ENCODE peak calls at places on chromosomes 4 and X, in six cellular contexts. One of them, this sample, is unnamed.
A peak's percentile ranks its signal among the peaks of the same experiment; 100 is the strongest.

GRCh38 chr4:78592104-78592783 is 40.7 kb downstream of the ANXA3 start:
- DNase-seq in AG04450: no peak
- DNase-seq in tibial artery: no peak
- DNase-seq in cardiac muscle cell: no peak
- DNase-seq in WERI-Rb-1: no peak
- DNase-seq in CD8-positive, alpha-beta memory T cell: peak; percentile 3
- DNase-seq in this sample: no peak

GRCh38 chr4:57187241-57187640 is 77.1 kb upstream of the IGFBP7 start:
- DNase-seq in AG04450: no peak
- DNase-seq in tibial artery: no peak
- DNase-seq in cardiac muscle cell: peak; percentile 11
- DNase-seq in WERI-Rb-1: no peak
- DNase-seq in CD8-positive, alpha-beta memory T cell: no peak
- DNase-seq in this sample: no peak

GRCh38 chr4:183256756-183257385 is 63.2 kb downstream of the CLDN22 start:
- DNase-seq in AG04450: no peak
- DNase-seq in tibial artery: peak; percentile 70
- DNase-seq in cardiac muscle cell: peak; percentile 68
- DNase-seq in WERI-Rb-1: peak; percentile 71
- DNase-seq in CD8-positive, alpha-beta memory T cell: peak; percentile 33
- DNase-seq in this sample: peak; percentile 71

GRCh38 chrX:74422576-74423288 is 1.4 kb downstream of the SLC16A2 start:
- DNase-seq in AG04450: peak; percentile 37
- DNase-seq in tibial artery: peak; percentile 83
- DNase-seq in cardiac muscle cell: peak; percentile 78
- DNase-seq in WERI-Rb-1: peak; percentile 59
- DNase-seq in CD8-positive, alpha-beta memory T cell: peak; percentile 9
- DNase-seq in this sample: peak; percentile 88

GRCh38 chr4:16418814-16419213 is 192.5 kb upstream of the TAPT1 start:
- DNase-seq in AG04450: no peak
- DNase-seq in tibial artery: no peak
- DNase-seq in cardiac muscle cell: peak; percentile 76
- DNase-seq in WERI-Rb-1: no peak
- DNase-seq in CD8-positive, alpha-beta memory T cell: no peak
- DNase-seq in this sample: no peak

GRCh38 chr4:168587326-168588125 is 90.7 kb downstream of the PALLD start:
- DNase-seq in AG04450: no peak
- DNase-seq in tibial artery: peak; percentile 75
- DNase-seq in cardiac muscle cell: peak; percentile 84
- DNase-seq in WERI-Rb-1: no peak
- DNase-seq in CD8-positive, alpha-beta memory T cell: no peak
- DNase-seq in this sample: peak; percentile 62

GRCh38 chrX:1086444-1087409 is 125.7 kb downstream of the CRLF2 start:
- DNase-seq in AG04450: no peak
- DNase-seq in tibial artery: no peak
- DNase-seq in cardiac muscle cell: no peak
- DNase-seq in WERI-Rb-1: no peak
- DNase-seq in CD8-positive, alpha-beta memory T cell: no peak
- DNase-seq in this sample: no peak

GRCh38 chrX:39174761-39175417 is 373.6 kb downstream of the MID1IP1 start:
- DNase-seq in AG04450: no peak
- DNase-seq in tibial artery: no peak
- DNase-seq in cardiac muscle cell: peak; percentile 34
- DNase-seq in WERI-Rb-1: no peak
- DNase-seq in CD8-positive, alpha-beta memory T cell: peak; percentile 50
- DNase-seq in this sample: peak; percentile 60

GRCh38 chr4:169253087-169253675 is 17.6 kb downstream of the SH3RF1 start:
- DNase-seq in AG04450: no peak
- DNase-seq in tibial artery: no peak
- DNase-seq in cardiac muscle cell: no peak
- DNase-seq in WERI-Rb-1: no peak
- DNase-seq in CD8-positive, alpha-beta memory T cell: no peak
- DNase-seq in this sample: no peak

GRCh38 chr4:39522068-39522467 is 5.2 kb downstream of the UGDH start:
- DNase-seq in AG04450: no peak
- DNase-seq in tibial artery: no peak
- DNase-seq in cardiac muscle cell: no peak
- DNase-seq in WERI-Rb-1: no peak
- DNase-seq in CD8-positive, alpha-beta memory T cell: no peak
- DNase-seq in this sample: no peak

GRCh38 chrX:143873343-143873742 is 10.5 kb upstream of the UBE2NL start:
- DNase-seq in AG04450: no peak
- DNase-seq in tibial artery: no peak
- DNase-seq in cardiac muscle cell: peak; percentile 32
- DNase-seq in WERI-Rb-1: no peak
- DNase-seq in CD8-positive, alpha-beta memory T cell: no peak
- DNase-seq in this sample: no peak

GRCh38 chr4:176794151-176794550 is 1.4 kb upstream of the VEGFC start:
- DNase-seq in AG04450: peak; percentile 88
- DNase-seq in tibial artery: no peak
- DNase-seq in cardiac muscle cell: peak; percentile 79
- DNase-seq in WERI-Rb-1: no peak
- DNase-seq in CD8-positive, alpha-beta memory T cell: no peak
- DNase-seq in this sample: no peak

GRCh38 chr4:110510955-110511544 is 35.1 kb downstream of the ENPEP start:
- DNase-seq in AG04450: peak; percentile 26
- DNase-seq in tibial artery: no peak
- DNase-seq in cardiac muscle cell: peak; percentile 76
- DNase-seq in WERI-Rb-1: no peak
- DNase-seq in CD8-positive, alpha-beta memory T cell: peak; percentile 43
- DNase-seq in this sample: no peak

GRCh38 chr4:2291705-2292651 is 30.1 kb upstream of the MXD4 start:
- DNase-seq in AG04450: no peak
- DNase-seq in tibial artery: peak; percentile 61
- DNase-seq in cardiac muscle cell: no peak
- DNase-seq in WERI-Rb-1: peak; percentile 22
- DNase-seq in CD8-positive, alpha-beta memory T cell: no peak
- DNase-seq in this sample: peak; percentile 42

GRCh38 chr4:146062325-146062715 is 113.2 kb upstream of the LSM6 start:
- DNase-seq in AG04450: no peak
- DNase-seq in tibial artery: no peak
- DNase-seq in cardiac muscle cell: no peak
- DNase-seq in WERI-Rb-1: no peak
- DNase-seq in CD8-positive, alpha-beta memory T cell: no peak
- DNase-seq in this sample: no peak

GRCh38 chr4:148015468-148015867 is 283.6 kb downstream of the ARHGAP10 start:
- DNase-seq in AG04450: no peak
- DNase-seq in tibial artery: no peak
- DNase-seq in cardiac muscle cell: no peak
- DNase-seq in WERI-Rb-1: no peak
- DNase-seq in CD8-positive, alpha-beta memory T cell: no peak
- DNase-seq in this sample: no peak

DNA sequence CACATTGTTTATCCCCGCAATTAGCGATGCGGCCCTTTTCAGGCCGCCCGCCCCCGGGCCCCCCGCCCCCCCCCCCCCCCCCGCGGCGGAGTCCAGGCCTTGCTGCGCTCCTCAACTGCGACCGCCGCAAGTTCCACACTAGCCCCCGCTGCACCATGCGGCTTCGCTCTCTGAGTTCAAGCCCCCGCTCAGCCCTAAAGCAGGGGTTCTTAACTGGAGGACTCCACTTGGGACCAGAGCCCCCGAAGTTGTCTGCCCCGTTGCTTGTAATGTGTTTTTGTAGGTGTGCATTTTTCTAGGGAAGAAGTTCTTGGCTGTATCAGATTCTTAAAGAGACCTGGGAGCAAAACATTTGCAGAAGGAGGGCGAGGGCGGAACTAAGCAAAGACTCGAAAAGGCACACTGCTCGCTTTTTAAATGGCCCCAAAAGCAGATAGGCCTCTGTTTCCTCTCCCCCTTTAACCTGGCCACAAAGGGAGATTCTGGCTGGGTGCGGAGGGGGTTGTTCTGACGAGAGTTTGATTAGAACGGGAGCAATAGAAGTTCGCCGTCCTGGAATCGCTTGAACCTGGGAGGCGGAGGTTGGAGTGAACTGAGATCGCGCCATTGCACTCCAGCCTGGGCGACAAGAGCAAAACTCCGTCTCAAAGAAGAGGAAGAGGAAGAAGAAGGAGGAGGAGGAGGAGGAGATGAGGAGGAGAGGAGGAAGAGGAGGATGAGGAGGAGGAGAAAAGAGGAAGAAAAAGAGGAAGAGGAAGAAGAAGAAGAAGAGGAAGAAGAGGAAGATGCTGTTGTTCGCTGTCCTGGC is 2.3 kb upstream of the MSX1 start:
- DNase-seq in AG04450: no peak
- DNase-seq in tibial artery: no peak
- DNase-seq in cardiac muscle cell: no peak
- DNase-seq in WERI-Rb-1: no peak
- DNase-seq in CD8-positive, alpha-beta memory T cell: no peak
- DNase-seq in this sample: no peak
- H3K4me3 ChIP-seq in AG04450: no peak overlapping the region
- H3K4me3 ChIP-seq in tibial artery: peak overlapping the region; percentile 47
- H3K4me3 ChIP-seq in cardiac muscle cell: peak overlapping the region; percentile 22
- H3K4me3 ChIP-seq in WERI-Rb-1: peak overlapping the region; percentile 67
- H3K4me3 ChIP-seq in CD8-positive, alpha-beta memory T cell: no peak overlapping the region
- H3K4me3 ChIP-seq in this sample: peak overlapping the region; percentile 49

GRCh38 chr4:41437264-41437566 is 100.7 kb upstream of the LIMCH1 start:
- DNase-seq in AG04450: no peak
- DNase-seq in tibial artery: no peak
- DNase-seq in cardiac muscle cell: no peak
- DNase-seq in WERI-Rb-1: peak; percentile 23
- DNase-seq in CD8-positive, alpha-beta memory T cell: no peak
- DNase-seq in this sample: no peak
- H3K4me3 ChIP-seq in AG04450: no peak overlapping the region
- H3K4me3 ChIP-seq in tibial artery: no peak overlapping the region
- H3K4me3 ChIP-seq in cardiac muscle cell: no peak overlapping the region
- H3K4me3 ChIP-seq in WERI-Rb-1: no peak overlapping the region
- H3K4me3 ChIP-seq in CD8-positive, alpha-beta memory T cell: no peak overlapping the region
- H3K4me3 ChIP-seq in this sample: peak overlapping the region; percentile 31

GRCh38 chrX:46577116-46578005 is 3.8 kb downstream of the CHST7 start:
- DNase-seq in AG04450: no peak
- DNase-seq in tibial artery: no peak
- DNase-seq in cardiac muscle cell: peak; percentile 38
- DNase-seq in WERI-Rb-1: no peak
- DNase-seq in CD8-positive, alpha-beta memory T cell: no peak
- DNase-seq in this sample: no peak

GRCh38 chrX:46574941-46575381 is 1.4 kb downstream of the CHST7 start:
- DNase-seq in AG04450: no peak
- DNase-seq in tibial artery: no peak
- DNase-seq in cardiac muscle cell: peak; percentile 29
- DNase-seq in WERI-Rb-1: peak; percentile 18
- DNase-seq in CD8-positive, alpha-beta memory T cell: peak; percentile 7
- DNase-seq in this sample: no peak

GRCh38 chrX:46575586-46575985 is 2.0 kb downstream of the CHST7 start:
- DNase-seq in AG04450: no peak
- DNase-seq in tibial artery: no peak
- DNase-seq in cardiac muscle cell: no peak
- DNase-seq in WERI-Rb-1: no peak
- DNase-seq in CD8-positive, alpha-beta memory T cell: no peak
- DNase-seq in this sample: no peak

GRCh38 chrX:46576458-46576857 is 2.9 kb downstream of the CHST7 start:
- DNase-seq in AG04450: no peak
- DNase-seq in tibial artery: peak; percentile 64
- DNase-seq in cardiac muscle cell: peak; percentile 54
- DNase-seq in WERI-Rb-1: no peak
- DNase-seq in CD8-positive, alpha-beta memory T cell: no peak
- DNase-seq in this sample: no peak

DNA sequence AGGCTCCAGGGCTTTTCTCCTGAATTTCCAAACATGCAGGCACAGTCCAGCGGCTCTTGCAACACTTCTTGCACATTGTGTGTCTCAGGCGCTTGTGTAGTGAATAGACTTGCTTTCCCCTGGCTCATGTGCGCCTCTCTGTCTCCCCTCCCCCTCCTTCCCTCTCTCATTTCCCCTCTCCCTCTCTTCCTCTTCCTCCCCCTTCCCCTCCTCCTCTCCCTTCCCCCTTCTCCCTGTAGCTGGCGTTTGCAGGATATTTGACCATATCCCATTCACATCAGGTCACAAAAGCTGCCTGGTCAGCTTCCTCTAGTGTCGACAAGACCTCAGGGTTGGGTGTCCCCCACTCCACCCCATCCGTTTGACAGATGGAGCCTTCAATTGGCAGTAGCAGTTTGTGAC is 2.4 kb downstream of the CHST7 start:
- DNase-seq in AG04450: no peak
- DNase-seq in tibial artery: peak; percentile 72
- DNase-seq in cardiac muscle cell: peak; percentile 74
- DNase-seq in WERI-Rb-1: no peak
- DNase-seq in CD8-positive, alpha-beta memory T cell: no peak
- DNase-seq in this sample: no peak
- H3K4me3 ChIP-seq in AG04450: peak overlapping the region; percentile 62
- H3K4me3 ChIP-seq in tibial artery: peak overlapping the region; percentile 73
- H3K4me3 ChIP-seq in cardiac muscle cell: no peak overlapping the region
- H3K4me3 ChIP-seq in WERI-Rb-1: no peak overlapping the region
- H3K4me3 ChIP-seq in CD8-positive, alpha-beta memory T cell: peak overlapping the region; percentile 33
- H3K4me3 ChIP-seq in this sample: no peak overlapping the region

GRCh38 chr4:149928507-149928906 is 112.9 kb upstream of the IQCM start:
- DNase-seq in AG04450: no peak
- DNase-seq in tibial artery: no peak
- DNase-seq in cardiac muscle cell: no peak
- DNase-seq in WERI-Rb-1: no peak
- DNase-seq in CD8-positive, alpha-beta memory T cell: no peak
- DNase-seq in this sample: no peak

GRCh38 chr4:149932188-149932587 is 116.5 kb upstream of the IQCM start:
- DNase-seq in AG04450: no peak
- DNase-seq in tibial artery: no peak
- DNase-seq in cardiac muscle cell: no peak
- DNase-seq in WERI-Rb-1: no peak
- DNase-seq in CD8-positive, alpha-beta memory T cell: no peak
- DNase-seq in this sample: no peak

GRCh38 chr4:149933120-149933519 is 117.5 kb upstream of the IQCM start:
- DNase-seq in AG04450: no peak
- DNase-seq in tibial artery: no peak
- DNase-seq in cardiac muscle cell: no peak
- DNase-seq in WERI-Rb-1: no peak
- DNase-seq in CD8-positive, alpha-beta memory T cell: no peak
- DNase-seq in this sample: no peak

DNA sequence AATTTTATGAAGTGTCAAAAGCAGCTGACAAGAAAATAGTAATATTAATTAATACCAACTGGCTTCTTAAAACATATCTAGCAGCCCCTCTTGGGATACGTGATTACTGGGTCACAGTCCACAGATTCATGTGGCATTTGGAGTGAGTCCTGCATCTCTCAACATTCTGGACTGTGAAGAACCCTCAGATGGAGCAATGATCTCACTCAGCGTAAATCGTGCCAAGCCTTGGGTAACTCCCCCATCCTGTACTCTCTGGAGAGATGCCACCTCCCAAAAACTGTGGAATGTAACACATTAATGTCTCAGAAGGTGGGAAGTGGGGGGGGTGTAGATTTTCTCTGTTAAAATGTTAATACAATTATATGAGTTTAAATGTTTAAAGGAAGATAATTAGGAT is 118.2 kb upstream of the IQCM start:
- DNase-seq in AG04450: no peak
- DNase-seq in tibial artery: no peak
- DNase-seq in cardiac muscle cell: peak; percentile 53
- DNase-seq in WERI-Rb-1: no peak
- DNase-seq in CD8-positive, alpha-beta memory T cell: no peak
- DNase-seq in this sample: no peak
- H3K4me3 ChIP-seq in AG04450: no peak overlapping the region
- H3K4me3 ChIP-seq in tibial artery: no peak overlapping the region
- H3K4me3 ChIP-seq in cardiac muscle cell: no peak overlapping the region
- H3K4me3 ChIP-seq in WERI-Rb-1: no peak overlapping the region
- H3K4me3 ChIP-seq in CD8-positive, alpha-beta memory T cell: no peak overlapping the region
- H3K4me3 ChIP-seq in this sample: no peak overlapping the region

DNA sequence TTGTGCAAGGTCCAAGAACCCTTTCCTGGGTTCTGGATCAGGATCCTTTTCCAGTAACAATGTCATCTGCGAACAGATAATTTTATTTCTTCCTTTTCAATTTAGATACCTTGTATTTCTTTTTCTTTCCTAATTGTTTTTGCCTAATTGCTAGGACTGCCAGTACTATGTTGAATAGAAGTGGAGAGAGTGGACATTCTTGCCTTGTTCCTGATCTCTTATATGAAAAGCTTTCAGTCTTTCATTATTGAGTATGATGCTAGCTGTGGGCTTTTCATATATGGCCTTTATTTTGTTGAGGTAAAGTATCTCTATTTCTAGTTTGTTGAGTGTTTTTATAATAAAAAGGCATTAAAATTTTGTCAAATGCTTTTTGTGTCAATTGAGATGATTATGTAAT is 42.2 kb upstream of the SPP1 start:
- DNase-seq in AG04450: no peak
- DNase-seq in tibial artery: no peak
- DNase-seq in cardiac muscle cell: no peak
- DNase-seq in WERI-Rb-1: no peak
- DNase-seq in CD8-positive, alpha-beta memory T cell: no peak
- DNase-seq in this sample: no peak
- H3K4me3 ChIP-seq in AG04450: no peak overlapping the region
- H3K4me3 ChIP-seq in tibial artery: no peak overlapping the region
- H3K4me3 ChIP-seq in cardiac muscle cell: no peak overlapping the region
- H3K4me3 ChIP-seq in WERI-Rb-1: no peak overlapping the region
- H3K4me3 ChIP-seq in CD8-positive, alpha-beta memory T cell: no peak overlapping the region
- H3K4me3 ChIP-seq in this sample: no peak overlapping the region